ENCODE peak calls at places on chromosome 11, in eight cellular contexts. T is lower leg skin, C is skeletal muscle cell, S is GM04504, U is type B pancreatic cell, D is fibroblast of villous mesenchyme, O is pancreas, A is GM03348. V is an unnamed sample.

GRCh38 chr11:19164230-19164855 is 37.4 kb downstream of the CSRP3 start:
- DNase-seq in T (no peak), C (no peak), S (no peak), U (no peak), D (no peak), O (no peak), A (no peak), V (no peak)

GRCh38 chr11:72821920-72822799 is 7.9 kb downstream of the ATG16L2 start:
- DNase-seq in T (peak; percentile 96), C (peak; percentile 47), S (peak; percentile 61), U (peak; percentile 98), D (peak; percentile 87), O (peak; percentile 95), A (peak; percentile 96), V (no peak)

GRCh38 chr11:33802414-33802950 is 28.2 kb upstream of the FBXO3 start:
- DNase-seq in T (no peak), C (peak; percentile 70), S (peak; percentile 71), U (no peak), D (peak; percentile 71), O (peak; percentile 65), A (peak; percentile 80), V (no peak)

GRCh38 chr11:28619870-28620540 is 511.8 kb downstream of the METTL15 start:
- DNase-seq in T (no peak), C (no peak), S (no peak), U (no peak), D (peak; percentile 36), O (no peak), A (no peak), V (no peak)

GRCh38 chr11:54927704-54928103 is 221.1 kb downstream of the OR4A5 start:
- DNase-seq in T (no peak), C (no peak), S (no peak), U (no peak), D (no peak), O (no peak), A (no peak), V (no peak)

GRCh38 chr11:34997872-34998548 is 81.6 kb downstream of the PDHX start:
- DNase-seq in T (no peak), C (no peak), S (no peak), U (no peak), D (peak; percentile 50), O (no peak), A (peak; percentile 39), V (no peak)

GRCh38 chr11:57787920-57788716 is 26.5 kb downstream of the CTNND1 start:
- DNase-seq in T (no peak), C (no peak), S (no peak), U (no peak), D (peak; percentile 58), O (no peak), A (peak; percentile 27), V (no peak)

GRCh38 chr11:117199061-117199915 is at the start of gene TAGLN:
- DNase-seq in T (peak; percentile 93), C (peak; percentile 79), S (peak; percentile 80), U (no peak), D (peak; percentile 93), O (peak; percentile 48), A (peak; percentile 98), V (no peak)

GRCh38 chr11:113350646-113351045 is 36.3 kb downstream of the TTC12 start:
- DNase-seq in T (no peak), C (no peak), S (no peak), U (no peak), D (no peak), O (no peak), A (no peak), V (peak; percentile 74)

GRCh38 chr11:46298699-46299424 is 21.4 kb downstream of the CREB3L1 start:
- DNase-seq in T (no peak), C (no peak), S (no peak), U (no peak), D (peak; percentile 92), O (no peak), A (peak; percentile 80), V (no peak)

GRCh38 chr11:61955031-61955415 is 4.9 kb downstream of the BEST1 start:
- DNase-seq in T (peak; percentile 93), C (peak; percentile 74), S (no peak), U (peak; percentile 68), D (peak; percentile 95), O (peak; percentile 28), A (peak; percentile 90), V (no peak)

GRCh38 chr11:17547051-17547577 is at the start of gene OTOG:
- DNase-seq in T (no peak), C (no peak), S (no peak), U (no peak), D (no peak), O (no peak), A (no peak), V (no peak)

GRCh38 chr11:29280452-29280851 is 736.4 kb downstream of the KCNA4 start:
- DNase-seq in T (no peak), C (no peak), S (no peak), U (no peak), D (no peak), O (no peak), A (no peak), V (no peak)